ENCODE peak calls at places on chromosome 1, in five cellular contexts. L is fibroblast of lung; Z is ACHN; P is naive thymus-derived CD8-positive, alpha-beta T cell; H is substantia nigra. B is an unnamed sample.

GRCh38 chr1:233909195-233909594 is 4.7 kb downstream of the SLC35F3 start:
- DNase-seq in L (no peak), H (no peak), P (no peak), Z (peak; percentile 100), B (no peak)

GRCh38 chr1:60367522-60367921 is 294.0 kb upstream of the C1orf87 start:
- DNase-seq in H (peak; percentile 6), P (no peak), Z (no peak), L (no peak), B (no peak)

GRCh38 chr1:17118268-17118667 is 983 bp downstream of the PADI2 start:
- DNase-seq in Z (no peak), L (no peak), H (no peak), P (no peak), B (no peak)

GRCh38 chr1:204477036-204477740 is 17.4 kb downstream of the PIK3C2B start:
- DNase-seq in H (peak; percentile 82), P (no peak), Z (no peak), L (no peak), B (no peak)

GRCh38 chr1:29689372-29690030 is 453.2 kb downstream of the PTPRU start:
- DNase-seq in H (no peak), Z (no peak), L (no peak), P (no peak), B (no peak)

GRCh38 chr1:170562644-170563338 is 30.8 kb downstream of the GORAB start:
- DNase-seq in P (no peak), H (no peak), Z (peak; percentile 46), L (peak; percentile 92), B (no peak)

GRCh38 chr1:247360116-247360898 is 28.6 kb upstream of the ZNF496 start:
- DNase-seq in L (no peak), P (no peak), H (no peak), Z (no peak), B (no peak)

GRCh38 chr1:8012955-8013354 is 13.2 kb downstream of the ERRFI1 start:
- DNase-seq in H (no peak), P (no peak), L (peak; percentile 8), Z (no peak), B (no peak)

GRCh38 chr1:205042911-205043806 is at the start of gene CNTN2:
- DNase-seq in H (peak; percentile 88), Z (no peak), P (no peak), L (no peak), B (no peak)

GRCh38 chr1:16145030-16145987 is 10.6 kb downstream of the EPHA2 start:
- DNase-seq in H (no peak), Z (peak; percentile 87), L (peak; percentile 84), P (no peak), B (no peak)

GRCh38 chr1:168199056-168199455 is 20.3 kb downstream of the TIPRL start:
- DNase-seq in H (no peak), Z (no peak), L (no peak), P (no peak), B (no peak)

GRCh38 chr1:222792744-222793143 is 22.1 kb upstream of the DISP1 start:
- DNase-seq in Z (peak; percentile 46), H (no peak), P (peak; percentile 44), L (peak; percentile 60), B (peak; percentile 57)

GRCh38 chr1:64861611-64862010 is 104.7 kb downstream of the JAK1 start:
- DNase-seq in H (no peak), Z (peak; percentile 5), L (peak; percentile 45), P (no peak), B (no peak)

GRCh38 chr1:153348511-153349362 is at the start of gene PGLYRP4:
- DNase-seq in P (no peak), Z (no peak), H (no peak), L (no peak), B (no peak)

B was measured in NAMALWA.